ENCODE peak calls at places on chromosomes 13 and 19, in six cellular contexts. K, E, O, F, U and H are unnamed samples.

GRCh38 chr13:61727714-61728275 is 312.1 kb upstream of the PCDH20 start:
- DNase-seq in K (no peak), E (no peak), O (no peak), F (no peak), U (no peak), H (no peak)

GRCh38 chr19:35107541-35107939 is 8.1 kb upstream of the FXYD3 start:
- DNase-seq in K (no peak), E (no peak), O (peak; percentile 69), F (no peak), U (no peak), H (peak; percentile 88)

GRCh38 chr19:38475176-38475575 is 41.7 kb downstream of the RYR1 start:
- DNase-seq in K (no peak), E (no peak), O (no peak), F (no peak), U (no peak), H (no peak)

GRCh38 chr19:30898353-30899103 is 450.7 kb downstream of the TSHZ3 start:
- DNase-seq in K (no peak), E (no peak), O (no peak), F (no peak), U (no peak), H (no peak)

GRCh38 chr13:21670006-21670882 is 629 bp upstream of the FGF9 start:
- DNase-seq in K (no peak), E (peak; percentile 35), O (peak; percentile 76), F (peak; percentile 49), U (peak; percentile 62), H (no peak)

GRCh38 chr13:37319041-37319443 is 213.6 kb upstream of the CSNK1A1L start:
- DNase-seq in K (no peak), E (no peak), O (no peak), F (no peak), U (no peak), H (no peak)

GRCh38 chr19:15551183-15552004 is 43.1 kb downstream of the CYP4F22 start:
- DNase-seq in K (no peak), E (no peak), O (peak; percentile 26), F (no peak), U (peak; percentile 57), H (no peak)

GRCh38 chr19:12159773-12160414 is 3.0 kb upstream of the ZNF136 start:
- DNase-seq in K (no peak), E (no peak), O (no peak), F (no peak), U (no peak), H (no peak)